ENCODE peak calls at places on chromosomes 6 and 20, in eight cellular contexts. S is cardiac muscle cell, D is psoas muscle, O is OCI-LY7, K is AG04449, J is sigmoid colon, F is fibroblast of pulmonary artery, L is ovary. E is an unnamed sample.

GRCh38 chr6:5308066-5308465 is 46.8 kb downstream of the FARS2 start:
- DNase-seq in O (no peak), D (no peak), K (no peak), L (no peak), F (no peak), J (no peak), S (no peak), E (no peak)

GRCh38 chr20:34397096-34397495 is 34.0 kb downstream of the ITCH start:
- DNase-seq in L (no peak), J (no peak), D (no peak), F (no peak), K (no peak), S (no peak), O (no peak), E (no peak)

GRCh38 chr6:45278367-45278766 is 49.8 kb upstream of the RUNX2 start:
- DNase-seq in L (no peak), D (no peak), O (no peak), J (no peak), K (no peak), S (no peak), F (peak), E (no peak)

GRCh38 chr6:3592371-3592941 is 135.6 kb upstream of the SLC22A23 start:
- DNase-seq in L (no peak), O (no peak), D (no peak), S (no peak), J (no peak), F (peak), K (peak), E (no peak)

GRCh38 chr6:97465877-97466710 is 183.1 kb upstream of the MMS22L start:
- DNase-seq in F (no peak), S (peak), K (no peak), J (no peak), L (no peak), O (no peak), D (no peak), E (no peak)

GRCh38 chr6:3584611-3585010 is 127.8 kb upstream of the SLC22A23 start:
- DNase-seq in L (no peak), F (peak), O (no peak), J (no peak), D (no peak), K (no peak), S (no peak), E (no peak)

GRCh38 chr6:92715991-92716390 is 703.4 kb downstream of the EPHA7 start:
- DNase-seq in L (no peak), S (no peak), J (no peak), O (no peak), K (no peak), D (no peak), F (no peak), E (no peak)

GRCh38 chr6:67694127-67694526 is 941.0 kb upstream of the ADGRB3 start:
- DNase-seq in F (no peak), L (no peak), J (no peak), D (no peak), O (peak), K (no peak), S (no peak), E (no peak)

GRCh38 chr6:41027799-41028617 is 11.0 kb downstream of the UNC5CL start:
- DNase-seq in F (peak), K (no peak), L (peak), O (peak), S (peak), J (peak), D (peak), E (peak)

GRCh38 chr6:47041741-47042140 is 391 bp downstream of the ADGRF1 start:
- DNase-seq in L (no peak), F (no peak), D (no peak), S (no peak), O (no peak), J (no peak), K (no peak), E (no peak)

GRCh38 chr20:36607586-36608387 is 2.2 kb downstream of the RAB5IF start:
- DNase-seq in L (no peak), O (no peak), K (no peak), F (no peak), J (no peak), S (no peak), D (no peak), E (no peak)

GRCh38 chr20:62704341-62704948 is 4.2 kb upstream of the NTSR1 start:
- DNase-seq in S (peak), F (peak), D (peak), O (no peak), J (peak), K (peak), L (peak), E (no peak)

GRCh38 chr6:100370265-100370664 is 94.5 kb downstream of the SIM1 start:
- DNase-seq in O (peak), S (no peak), F (no peak), K (no peak), J (no peak), L (no peak), D (no peak), E (no peak)

GRCh38 chr6:15280961-15281360 is 35.1 kb downstream of the JARID2 start:
- DNase-seq in F (no peak), D (no peak), O (no peak), L (no peak), J (no peak), K (no peak), S (no peak), E (no peak)

GRCh38 chr6:15279047-15279661 is 33.3 kb downstream of the JARID2 start:
- DNase-seq in O (no peak), S (no peak), J (no peak), D (no peak), K (no peak), F (no peak), L (no peak), E (no peak)

GRCh38 chr6:15283986-15284361 is 38.1 kb downstream of the JARID2 start:
- DNase-seq in F (peak), O (no peak), S (no peak), L (no peak), J (no peak), K (peak), D (no peak), E (no peak)

GRCh38 chr6:15282334-15282733 is 36.5 kb downstream of the JARID2 start:
- DNase-seq in J (no peak), S (no peak), D (no peak), O (no peak), F (no peak), L (no peak), K (no peak), E (no peak)

GRCh38 chr6:15280023-15280422 is 34.2 kb downstream of the JARID2 start:
- DNase-seq in O (no peak), D (no peak), L (no peak), J (no peak), S (no peak), F (peak), K (no peak), E (no peak)
- H3K4me3 ChIP-seq in O (no peak), D (no peak), L (no peak), J (no peak), S (no peak), F (no peak), K (no peak), E (no peak)

DNA sequence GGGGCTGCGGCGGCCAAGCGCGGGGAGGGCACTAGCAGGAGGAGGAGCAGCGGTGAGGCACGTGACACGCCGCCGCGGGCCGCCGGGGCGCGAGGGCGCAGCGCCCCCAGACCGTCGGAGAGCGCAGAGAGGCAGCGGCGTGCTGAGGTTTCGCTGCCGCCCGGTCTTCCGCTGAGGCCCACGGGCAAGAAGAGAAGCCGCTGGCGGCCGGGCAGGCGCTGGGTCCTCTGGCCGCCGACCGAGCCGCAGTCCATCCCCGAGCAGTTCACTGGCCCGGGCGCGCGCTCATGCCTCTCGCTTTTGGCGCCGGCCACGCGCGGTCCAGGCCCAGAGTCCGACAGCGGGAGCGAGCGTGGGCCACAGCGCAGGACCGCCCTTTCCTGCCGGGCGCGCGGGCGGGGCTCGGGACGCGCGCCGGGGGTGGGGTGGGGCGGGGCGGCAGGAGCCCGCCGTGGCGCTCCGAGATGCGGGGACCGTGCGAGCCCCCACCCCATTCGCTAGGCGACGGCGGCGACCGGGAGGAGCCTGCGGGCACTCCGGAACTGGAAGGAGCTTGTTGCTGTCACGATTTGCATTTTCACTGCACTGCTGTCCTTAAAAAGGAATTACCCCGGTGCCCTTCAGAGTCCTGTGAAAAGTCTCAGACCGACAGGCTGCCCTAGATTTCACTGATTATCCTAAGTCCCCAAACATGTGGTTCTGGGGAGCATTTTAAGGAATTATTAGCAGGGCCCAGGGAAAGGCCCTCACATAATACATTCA is at the start of gene MCUR1:
- DNase-seq in K (no peak), D (peak), S (peak), O (peak), L (peak), J (peak), F (peak), E (peak)
- TF ChIP-seq CTCF in K (no peak), D (peak), S (peak), O (peak), L (peak), J (no peak), F (no peak), E (no peak)

GRCh38 chr6:158687507-158687906 is 37.7 kb downstream of the SYTL3 start:
- DNase-seq in D (no peak), S (no peak), L (no peak), J (no peak), F (no peak), O (no peak), K (no peak), E (no peak)
- H3K4me3 ChIP-seq in D (no peak), S (no peak), L (no peak), J (no peak), F (no peak), O (no peak), K (no peak), E (no peak)

GRCh38 chr20:3795511-3796468 is at the start of gene CDC25B:
- DNase-seq in D (peak), K (no peak), L (peak), S (peak), O (peak), J (peak), F (peak), E (peak)
- TF ChIP-seq CTCF in D (peak), K (peak), L (peak), S (peak), O (peak), J (peak), F (peak), E (peak)

GRCh38 chr20:58692579-58693225 is at the start of gene NPEPL1:
- DNase-seq in K (no peak), O (peak), L (peak), S (peak), J (peak), D (peak), F (peak), E (peak)
- H3K4me3 ChIP-seq in K (peak), O (no peak), L (peak), S (no peak), J (peak), D (peak), F (peak), E (peak)